ENCODE peak calls at places on chromosomes 3 and 15, in ten cellular contexts. One of them, this sample, is unnamed.

GRCh38 chr3:45994661-45995369 is 809 bp downstream of the FYCO1 start:
- DNase-seq in fibroblast of mammary gland: no peak
- DNase-seq in K562: peak
- DNase-seq in epithelial cell of proximal tubule: no peak
- DNase-seq in AG04450: no peak
- DNase-seq in GM23338: peak
- DNase-seq in HFF-Myc: no peak
- DNase-seq in lung: no peak
- DNase-seq in AG10803: no peak
- DNase-seq in left ventricle myocardium inferior: no peak
- DNase-seq in this sample: no peak

GRCh38 chr3:118987466-118987865 is 47.2 kb downstream of the IGSF11 start:
- DNase-seq in fibroblast of mammary gland: peak
- DNase-seq in K562: no peak
- DNase-seq in epithelial cell of proximal tubule: peak
- DNase-seq in AG04450: no peak
- DNase-seq in GM23338: no peak
- DNase-seq in HFF-Myc: no peak
- DNase-seq in lung: peak
- DNase-seq in AG10803: peak
- DNase-seq in left ventricle myocardium inferior: peak
- DNase-seq in this sample: no peak

GRCh38 chr15:39488498-39488897 is 92.4 kb upstream of the THBS1 start:
- DNase-seq in fibroblast of mammary gland: no peak
- DNase-seq in K562: no peak
- DNase-seq in epithelial cell of proximal tubule: no peak
- DNase-seq in AG04450: no peak
- DNase-seq in GM23338: no peak
- DNase-seq in HFF-Myc: no peak
- DNase-seq in lung: no peak
- DNase-seq in AG10803: no peak
- DNase-seq in left ventricle myocardium inferior: peak
- DNase-seq in this sample: no peak

GRCh38 chr15:37100109-37100873 is at the start of gene MEIS2:
- DNase-seq in fibroblast of mammary gland: peak
- DNase-seq in K562: peak
- DNase-seq in epithelial cell of proximal tubule: no peak
- DNase-seq in AG04450: peak
- DNase-seq in GM23338: peak
- DNase-seq in HFF-Myc: peak
- DNase-seq in lung: peak
- DNase-seq in AG10803: peak
- DNase-seq in left ventricle myocardium inferior: peak
- DNase-seq in this sample: peak

GRCh38 chr15:94041731-94042130 is 189.6 kb upstream of the MCTP2 start:
- DNase-seq in fibroblast of mammary gland: no peak
- DNase-seq in K562: no peak
- DNase-seq in epithelial cell of proximal tubule: no peak
- DNase-seq in AG04450: no peak
- DNase-seq in GM23338: no peak
- DNase-seq in HFF-Myc: no peak
- DNase-seq in lung: no peak
- DNase-seq in AG10803: no peak
- DNase-seq in left ventricle myocardium inferior: no peak
- DNase-seq in this sample: no peak

GRCh38 chr3:45145681-45146614 is at the start of gene CDCP1:
- DNase-seq in fibroblast of mammary gland: no peak
- DNase-seq in K562: peak
- DNase-seq in epithelial cell of proximal tubule: no peak
- DNase-seq in AG04450: no peak
- DNase-seq in GM23338: peak
- DNase-seq in HFF-Myc: no peak
- DNase-seq in lung: peak
- DNase-seq in AG10803: no peak
- DNase-seq in left ventricle myocardium inferior: no peak
- DNase-seq in this sample: no peak

GRCh38 chr3:113606539-113607218 is 74.3 kb downstream of the SIDT1 start:
- DNase-seq in fibroblast of mammary gland: no peak
- DNase-seq in K562: no peak
- DNase-seq in epithelial cell of proximal tubule: no peak
- DNase-seq in AG04450: no peak
- DNase-seq in GM23338: peak
- DNase-seq in HFF-Myc: no peak
- DNase-seq in lung: no peak
- DNase-seq in AG10803: no peak
- DNase-seq in left ventricle myocardium inferior: no peak
- DNase-seq in this sample: peak

GRCh38 chr3:44019736-44020135 is 221.9 kb upstream of the TOPAZ1 start:
- DNase-seq in fibroblast of mammary gland: no peak
- DNase-seq in K562: no peak
- DNase-seq in epithelial cell of proximal tubule: no peak
- DNase-seq in AG04450: no peak
- DNase-seq in GM23338: peak
- DNase-seq in HFF-Myc: no peak
- DNase-seq in lung: no peak
- DNase-seq in AG10803: no peak
- DNase-seq in left ventricle myocardium inferior: no peak
- DNase-seq in this sample: no peak

GRCh38 chr3:175212896-175213295 is 353.8 kb downstream of the NAALADL2 start:
- DNase-seq in fibroblast of mammary gland: peak
- DNase-seq in K562: no peak
- DNase-seq in epithelial cell of proximal tubule: no peak
- DNase-seq in AG04450: no peak
- DNase-seq in GM23338: no peak
- DNase-seq in HFF-Myc: no peak
- DNase-seq in lung: no peak
- DNase-seq in AG10803: peak
- DNase-seq in left ventricle myocardium inferior: no peak
- DNase-seq in this sample: no peak

GRCh38 chr15:92521624-92522008 is 127.9 kb downstream of the ST8SIA2 start:
- DNase-seq in fibroblast of mammary gland: peak
- DNase-seq in K562: peak
- DNase-seq in epithelial cell of proximal tubule: no peak
- DNase-seq in AG04450: peak
- DNase-seq in GM23338: peak
- DNase-seq in HFF-Myc: peak
- DNase-seq in lung: peak
- DNase-seq in AG10803: peak
- DNase-seq in left ventricle myocardium inferior: peak
- DNase-seq in this sample: peak

GRCh38 chr15:62071711-62072308 is 5.0 kb downstream of the C2CD4A start:
- DNase-seq in fibroblast of mammary gland: peak
- DNase-seq in K562: peak
- DNase-seq in epithelial cell of proximal tubule: no peak
- DNase-seq in AG04450: no peak
- DNase-seq in GM23338: peak
- DNase-seq in HFF-Myc: no peak
- DNase-seq in lung: no peak
- DNase-seq in AG10803: peak
- DNase-seq in left ventricle myocardium inferior: no peak
- DNase-seq in this sample: no peak

GRCh38 chr15:79078763-79079395 is 11.7 kb downstream of the RASGRF1 start:
- DNase-seq in fibroblast of mammary gland: no peak
- DNase-seq in K562: no peak
- DNase-seq in epithelial cell of proximal tubule: no peak
- DNase-seq in AG04450: no peak
- DNase-seq in GM23338: no peak
- DNase-seq in HFF-Myc: no peak
- DNase-seq in lung: no peak
- DNase-seq in AG10803: no peak
- DNase-seq in left ventricle myocardium inferior: no peak
- DNase-seq in this sample: no peak

GRCh38 chr3:58418227-58418626 is 15.4 kb downstream of the PDHB start:
- DNase-seq in fibroblast of mammary gland: no peak
- DNase-seq in K562: no peak
- DNase-seq in epithelial cell of proximal tubule: no peak
- DNase-seq in AG04450: no peak
- DNase-seq in GM23338: no peak
- DNase-seq in HFF-Myc: no peak
- DNase-seq in lung: no peak
- DNase-seq in AG10803: no peak
- DNase-seq in left ventricle myocardium inferior: no peak
- DNase-seq in this sample: no peak

GRCh38 chr15:50358805-50359204 is 3.8 kb upstream of the GABPB1 start:
- DNase-seq in fibroblast of mammary gland: peak
- DNase-seq in K562: peak
- DNase-seq in epithelial cell of proximal tubule: no peak
- DNase-seq in AG04450: no peak
- DNase-seq in GM23338: peak
- DNase-seq in HFF-Myc: no peak
- DNase-seq in lung: no peak
- DNase-seq in AG10803: peak
- DNase-seq in left ventricle myocardium inferior: no peak
- DNase-seq in this sample: no peak

GRCh38 chr3:194782767-194783404 is 97.2 kb downstream of the FAM43A start:
- DNase-seq in fibroblast of mammary gland: peak
- DNase-seq in K562: no peak
- DNase-seq in epithelial cell of proximal tubule: no peak
- DNase-seq in AG04450: no peak
- DNase-seq in GM23338: no peak
- DNase-seq in HFF-Myc: no peak
- DNase-seq in lung: no peak
- DNase-seq in AG10803: peak
- DNase-seq in left ventricle myocardium inferior: no peak
- DNase-seq in this sample: no peak

GRCh38 chr3:50573566-50574279 is 4.4 kb downstream of the HEMK1 start:
- DNase-seq in fibroblast of mammary gland: no peak
- DNase-seq in K562: peak
- DNase-seq in epithelial cell of proximal tubule: no peak
- DNase-seq in AG04450: no peak
- DNase-seq in GM23338: no peak
- DNase-seq in HFF-Myc: no peak
- DNase-seq in lung: peak
- DNase-seq in AG10803: no peak
- DNase-seq in left ventricle myocardium inferior: no peak
- DNase-seq in this sample: no peak

DNA sequence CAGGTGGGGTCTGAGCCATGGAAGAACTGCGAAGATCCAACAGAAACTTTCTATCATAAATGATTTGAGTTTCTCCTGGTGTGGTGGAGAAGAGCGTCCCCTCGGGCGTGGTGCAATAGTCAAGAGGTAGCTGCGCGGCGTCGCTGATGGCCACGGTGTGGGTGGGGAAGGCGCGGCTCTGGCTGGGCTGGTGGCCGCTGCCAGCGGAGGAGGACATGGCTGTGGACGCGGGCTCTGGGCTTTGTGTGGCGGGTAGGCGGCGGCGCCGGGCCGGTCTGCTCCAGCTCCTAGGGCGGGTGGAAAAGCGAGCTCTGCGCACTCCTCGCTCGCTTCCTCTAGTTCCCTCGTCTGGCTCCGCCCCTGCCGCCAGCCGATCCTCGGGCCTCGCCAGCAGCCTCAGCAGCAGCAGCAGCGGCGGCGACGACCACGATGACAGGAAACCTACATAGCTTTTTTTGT is 5.9 kb downstream of the STARD9 start:
- DNase-seq in fibroblast of mammary gland: peak
- DNase-seq in K562: peak
- DNase-seq in epithelial cell of proximal tubule: no peak
- DNase-seq in AG04450: no peak
- DNase-seq in GM23338: peak
- DNase-seq in HFF-Myc: no peak
- DNase-seq in lung: peak
- DNase-seq in AG10803: peak
- DNase-seq in left ventricle myocardium inferior: peak
- DNase-seq in this sample: peak
- TF ChIP-seq CTCF in fibroblast of mammary gland: no peak
- TF ChIP-seq CTCF in K562: no peak
- TF ChIP-seq CTCF in epithelial cell of proximal tubule: no peak
- TF ChIP-seq CTCF in AG04450: no peak
- TF ChIP-seq CTCF in GM23338: no peak
- TF ChIP-seq CTCF in HFF-Myc: no peak
- TF ChIP-seq CTCF in lung: no peak
- TF ChIP-seq CTCF in AG10803: no peak
- TF ChIP-seq CTCF in left ventricle myocardium inferior: no peak
- TF ChIP-seq CTCF in this sample: no peak

DNA sequence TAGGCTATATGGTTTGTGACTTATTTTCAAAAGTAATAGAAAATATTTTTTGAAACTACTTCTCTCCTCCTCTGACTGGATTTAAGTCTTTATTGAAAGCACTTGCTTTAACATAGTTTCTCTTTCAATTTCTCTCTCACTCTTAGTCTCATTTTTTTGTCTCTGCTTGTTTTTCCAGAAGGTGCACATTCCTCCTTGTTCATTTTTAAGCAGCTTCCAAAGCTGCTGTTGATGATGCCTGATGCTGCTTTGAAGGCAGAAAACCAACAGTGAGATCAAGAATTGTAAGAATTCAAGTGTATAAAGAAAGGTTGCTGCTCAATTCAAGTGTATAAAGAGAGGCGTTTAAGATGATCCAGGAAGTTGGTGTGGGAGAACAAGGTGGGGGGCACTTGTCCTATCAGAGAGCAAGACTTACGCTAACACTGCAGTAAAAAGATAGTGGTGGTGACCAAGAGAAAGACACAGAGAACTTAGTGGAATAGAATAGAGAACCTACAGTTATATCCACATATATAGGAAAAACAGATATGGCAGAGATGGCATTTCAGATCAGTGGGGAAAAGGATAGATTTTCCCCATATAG is 12.1 kb downstream of the NR2C2 start:
- DNase-seq in fibroblast of mammary gland: no peak
- DNase-seq in K562: no peak
- DNase-seq in epithelial cell of proximal tubule: no peak
- DNase-seq in AG04450: no peak
- DNase-seq in GM23338: no peak
- DNase-seq in HFF-Myc: no peak
- DNase-seq in lung: no peak
- DNase-seq in AG10803: no peak
- DNase-seq in left ventricle myocardium inferior: no peak
- DNase-seq in this sample: no peak
- H3K4me3 ChIP-seq in fibroblast of mammary gland: no peak
- H3K4me3 ChIP-seq in K562: no peak
- H3K4me3 ChIP-seq in epithelial cell of proximal tubule: no peak
- H3K4me3 ChIP-seq in AG04450: no peak
- H3K4me3 ChIP-seq in GM23338: no peak
- H3K4me3 ChIP-seq in HFF-Myc: no peak
- H3K4me3 ChIP-seq in lung: no peak
- H3K4me3 ChIP-seq in AG10803: no peak
- H3K4me3 ChIP-seq in left ventricle myocardium inferior: no peak
- H3K4me3 ChIP-seq in this sample: peak

GRCh38 chr3:9715764-9716437 is 12.3 kb downstream of the CPNE9 start:
- DNase-seq in fibroblast of mammary gland: peak
- DNase-seq in K562: peak
- DNase-seq in epithelial cell of proximal tubule: peak
- DNase-seq in AG04450: peak
- DNase-seq in GM23338: peak
- DNase-seq in HFF-Myc: peak
- DNase-seq in lung: peak
- DNase-seq in AG10803: peak
- DNase-seq in left ventricle myocardium inferior: peak
- DNase-seq in this sample: no peak
- TF ChIP-seq CTCF in fibroblast of mammary gland: peak
- TF ChIP-seq CTCF in K562: peak
- TF ChIP-seq CTCF in epithelial cell of proximal tubule: peak
- TF ChIP-seq CTCF in AG04450: peak
- TF ChIP-seq CTCF in GM23338: peak
- TF ChIP-seq CTCF in HFF-Myc: peak
- TF ChIP-seq CTCF in lung: peak
- TF ChIP-seq CTCF in AG10803: peak
- TF ChIP-seq CTCF in left ventricle myocardium inferior: peak
- TF ChIP-seq CTCF in this sample: peak

GRCh38 chr15:80328496-80328895 is 75.7 kb upstream of the ARNT2 start:
- DNase-seq in fibroblast of mammary gland: no peak
- DNase-seq in K562: no peak
- DNase-seq in epithelial cell of proximal tubule: no peak
- DNase-seq in AG04450: no peak
- DNase-seq in GM23338: no peak
- DNase-seq in HFF-Myc: no peak
- DNase-seq in lung: no peak
- DNase-seq in AG10803: no peak
- DNase-seq in left ventricle myocardium inferior: no peak
- DNase-seq in this sample: no peak

GRCh38 chr15:80331886-80332406 is 72.2 kb upstream of the ARNT2 start:
- DNase-seq in fibroblast of mammary gland: no peak
- DNase-seq in K562: no peak
- DNase-seq in epithelial cell of proximal tubule: no peak
- DNase-seq in AG04450: no peak
- DNase-seq in GM23338: no peak
- DNase-seq in HFF-Myc: no peak
- DNase-seq in lung: no peak
- DNase-seq in AG10803: no peak
- DNase-seq in left ventricle myocardium inferior: no peak
- DNase-seq in this sample: no peak
- H3K4me3 ChIP-seq in fibroblast of mammary gland: no peak
- H3K4me3 ChIP-seq in K562: no peak
- H3K4me3 ChIP-seq in epithelial cell of proximal tubule: no peak
- H3K4me3 ChIP-seq in AG04450: no peak
- H3K4me3 ChIP-seq in GM23338: no peak
- H3K4me3 ChIP-seq in HFF-Myc: no peak
- H3K4me3 ChIP-seq in lung: no peak
- H3K4me3 ChIP-seq in AG10803: no peak
- H3K4me3 ChIP-seq in left ventricle myocardium inferior: no peak
- H3K4me3 ChIP-seq in this sample: no peak

This sample was measured in GM12864.